ENCODE peak calls at places on chromosomes 6 and 20, in four cellular contexts. J is GM12878, S is K562, C is HepG2. X is an unnamed sample.

GRCh38 chr6:63634630-63635029 is 972 bp upstream of the PHF3 start:
- DNase-seq in J (no peak), S (peak; percentile 44), C (peak; percentile 23), X (no peak)

GRCh38 chr6:129240492-129240853 is 357.5 kb downstream of the LAMA2 start:
- DNase-seq in C (no peak), S (no peak), J (no peak), X (no peak)

GRCh38 chr20:51042657-51043247 is 19.8 kb upstream of the KCNG1 start:
- DNase-seq in C (peak; percentile 54), S (no peak), J (no peak), X (peak; percentile 60)

GRCh38 chr6:113642714-113643442 is 214.3 kb upstream of the MARCKS start:
- DNase-seq in S (peak; percentile 72), C (peak; percentile 100), J (no peak), X (no peak)

GRCh38 chr20:17875106-17875980 is 93.3 kb downstream of the SNX5 start:
- DNase-seq in C (peak; percentile 92), S (no peak), J (no peak), X (no peak)

GRCh38 chr6:170286246-170286933 is 4.5 kb downstream of the DLL1 start:
- DNase-seq in J (no peak), S (peak; percentile 34), C (no peak), X (no peak)

GRCh38 chr6:42714098-42714761 is 8.2 kb downstream of the PRPH2 start:
- DNase-seq in S (no peak), C (no peak), J (no peak), X (no peak)

GRCh38 chr6:133240511-133241087 is 558 bp upstream of the EYA4 start:
- DNase-seq in J (no peak), S (no peak), C (no peak), X (peak; percentile 67)

GRCh38 chr20:59802471-59803221 is 130.8 kb downstream of the SYCP2 start:
- DNase-seq in C (no peak), S (no peak), J (no peak), X (no peak)

GRCh38 chr6:116408476-116408875 is 37.7 kb downstream of the DSE start:
- DNase-seq in C (no peak), S (no peak), J (peak; percentile 71), X (no peak)

GRCh38 chr20:51460569-51461265 is 81.8 kb downstream of the NFATC2 start:
- DNase-seq in J (peak; percentile 64), S (no peak), C (no peak), X (no peak)

GRCh38 chr6:11614534-11615213 is 77.1 kb downstream of the TMEM170B start:
- DNase-seq in J (no peak), C (no peak), S (no peak), X (no peak)

GRCh38 chr6:156379946-156380707 is 397.1 kb upstream of the ARID1B start:
- DNase-seq in S (no peak), C (no peak), J (no peak), X (no peak)

GRCh38 chr20:33668087-33668790 is 1.5 kb downstream of the ACTL10 start:
- DNase-seq in J (no peak), C (no peak), S (peak; percentile 56), X (no peak)

DNA sequence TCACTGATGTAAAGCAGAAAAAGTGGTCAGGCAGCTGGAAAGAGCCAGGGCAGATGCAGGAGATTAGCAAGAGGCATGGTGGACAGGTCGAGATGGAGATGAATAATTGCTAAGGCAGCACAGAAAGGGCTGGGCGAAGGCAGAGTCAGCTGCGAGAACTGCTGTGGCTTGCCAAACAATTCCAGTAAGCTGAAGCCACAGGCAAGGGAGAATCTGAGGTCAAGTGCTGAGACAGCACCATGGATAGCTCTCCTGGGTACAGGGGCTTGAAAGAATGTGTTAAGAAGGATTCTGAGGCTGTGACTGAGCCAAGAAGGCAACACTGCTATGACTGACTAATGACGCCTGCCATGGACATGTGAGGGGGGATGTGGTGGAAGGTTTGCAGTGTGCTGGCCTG is 220.8 kb upstream of the FOXA2 start:
- DNase-seq in S (no peak), C (peak; percentile 17), J (no peak), X (no peak)
- TF ChIP-seq JUND in S (no peak), C (no peak), J (no peak), X (no peak)

GRCh38 chr20:64029293-64030117 is 6.5 kb upstream of the C20orf204 start:
- DNase-seq in J (no peak), S (no peak), C (no peak), X (no peak)

GRCh38 chr20:64030371-64031134 is 5.4 kb upstream of the C20orf204 start:
- DNase-seq in S (no peak), J (no peak), C (no peak), X (no peak)

GRCh38 chr20:64032706-64033624 is 3.0 kb upstream of the C20orf204 start:
- DNase-seq in S (no peak), J (no peak), C (no peak), X (no peak)

GRCh38 chr20:64033981-64034493 is 1.9 kb upstream of the C20orf204 start:
- DNase-seq in J (no peak), C (no peak), S (no peak), X (no peak)

GRCh38 chr20:64031822-64032314 is 4.1 kb upstream of the C20orf204 start:
- DNase-seq in C (no peak), J (no peak), S (no peak), X (no peak)
- TF ChIP-seq ATF2 in C (no peak), J (no peak), S (no peak), X (no peak)

DNA sequence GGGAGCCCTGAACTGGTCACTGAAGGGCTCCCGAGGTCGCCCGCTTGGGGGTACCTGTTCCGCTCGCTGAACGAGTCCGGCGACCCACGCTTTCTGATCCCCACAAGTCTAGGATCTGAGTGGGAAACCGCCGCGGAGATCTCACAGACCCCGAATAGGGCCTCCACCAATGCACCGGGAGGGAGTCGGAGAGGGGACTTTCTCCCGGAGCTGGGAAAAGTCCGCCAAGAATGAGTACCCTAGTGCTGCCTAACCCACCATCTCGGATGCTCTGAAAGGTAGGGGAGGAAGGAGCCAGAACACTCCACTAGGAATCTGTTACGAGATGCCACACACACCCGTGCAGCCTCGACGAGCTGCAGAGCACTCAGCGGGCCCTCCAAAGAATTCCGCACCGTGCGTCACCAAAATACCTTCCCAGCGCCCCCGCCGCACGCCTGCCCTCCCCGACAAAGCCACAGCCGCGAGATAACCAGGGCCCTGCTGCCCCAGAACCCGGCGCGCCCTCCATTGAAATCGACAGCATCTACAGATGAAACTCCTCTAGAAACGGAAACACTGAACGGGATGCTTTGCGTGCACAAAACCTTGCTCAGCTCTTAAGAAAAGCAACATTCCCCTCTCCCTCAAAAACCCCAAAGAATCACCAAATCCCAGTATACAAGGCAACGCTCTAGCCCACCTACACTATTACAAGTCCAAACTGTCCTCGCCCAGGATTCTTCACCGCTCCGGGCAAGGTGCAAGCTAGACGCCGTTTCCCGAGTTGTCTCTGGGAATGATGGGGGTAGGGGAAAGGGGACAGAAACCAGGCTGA is 686 bp downstream of the COL12A1 start:
- DNase-seq in J (no peak), C (no peak), S (no peak), X (no peak)
- TF ChIP-seq CBX5 in J (no peak), C (no peak), S (no peak), X (no peak)

GRCh38 chr6:29082457-29082856 is 4.7 kb downstream of the OR2B3 start:
- DNase-seq in C (no peak), J (no peak), S (no peak), X (no peak)

GRCh38 chr6:29081312-29081711 is 5.8 kb downstream of the OR2B3 start:
- DNase-seq in S (no peak), J (no peak), C (no peak), X (no peak)

DNA sequence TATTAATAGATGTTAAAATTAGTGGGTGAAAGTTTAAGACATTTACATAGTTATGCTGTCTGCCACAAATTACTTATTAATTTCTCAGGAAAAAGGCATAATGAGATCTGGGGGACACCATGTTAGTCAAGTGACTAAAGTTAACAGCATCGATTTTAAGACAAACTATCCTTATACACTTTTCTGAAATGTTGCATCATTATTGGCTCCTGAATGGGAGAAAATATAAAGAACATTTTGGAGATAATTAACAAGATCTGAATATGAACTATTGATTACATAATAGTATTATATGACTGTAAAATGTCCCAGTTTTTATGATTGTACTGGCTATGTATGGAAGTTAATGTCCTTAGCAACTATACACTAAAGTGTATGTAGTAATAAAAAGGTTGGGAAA is 7.9 kb downstream of the OR2B3 start:
- DNase-seq in J (no peak), S (no peak), C (no peak), X (no peak)
- TF ChIP-seq JUND in J (no peak), S (no peak), C (no peak), X (no peak)

GRCh38 chr20:24694157-24694726 is 224.8 kb downstream of the SYNDIG1 start:
- DNase-seq in S (no peak), C (no peak), J (no peak), X (no peak)
- TF ChIP-seq ATF2 in S (no peak), C (no peak), J (no peak), X (no peak)

GRCh38 chr20:53900380-53900999 is 169.9 kb downstream of the BCAS1 start:
- DNase-seq in J (no peak), S (no peak), C (no peak), X (no peak)
- TF ChIP-seq CBX5 in J (no peak), S (no peak), C (no peak), X (no peak)

GRCh38 chr6:148140772-148141557 is 201.7 kb upstream of the SASH1 start:
- DNase-seq in J (no peak), C (peak; percentile 13), S (no peak), X (no peak)
- TF ChIP-seq JUND in J (no peak), C (no peak), S (no peak), X (no peak)